ENCODE peak calls at places on chromosomes 5 and 9, in four cellular contexts. J, L, S and O are unnamed samples.

GRCh38 chr5:138603521-138603920 is 28.3 kb upstream of the HSPA9 start:
- DNase-seq in S (no peak), L (no peak), J (no peak), O (no peak)

GRCh38 chr5:100841358-100842076 is 61.6 kb downstream of the ST8SIA4 start:
- DNase-seq in L (no peak), S (no peak), J (no peak), O (no peak)

GRCh38 chr5:179758905-179759304 is 26.3 kb downstream of the MAML1 start:
- DNase-seq in J (no peak), S (no peak), L (no peak), O (no peak)

GRCh38 chr5:135392256-135392655 is 6.8 kb downstream of the MACROH2A1 start:
- DNase-seq in S (no peak), L (no peak), J (no peak), O (no peak)

GRCh38 chr5:75622564-75622963 is 11.3 kb downstream of the ANKDD1B start:
- DNase-seq in S (no peak), J (no peak), L (no peak), O (no peak)

GRCh38 chr9:113941056-113941455 is 64.9 kb downstream of the ZNF618 start:
- DNase-seq in S (no peak), L (no peak), J (no peak), O (no peak)

GRCh38 chr9:19493845-19494244 is 85.0 kb downstream of the ACER2 start:
- DNase-seq in S (no peak), L (no peak), J (no peak), O (no peak)

GRCh38 chr5:157476699-157477408 is 16.8 kb downstream of the NIPAL4 start:
- DNase-seq in L (peak; percentile 54), J (peak; percentile 33), S (peak; percentile 89), O (peak; percentile 56)

GRCh38 chr5:178466342-178466741 is 123.9 kb downstream of the COL23A1 start:
- DNase-seq in J (no peak), S (no peak), L (no peak), O (no peak)

GRCh38 chr5:41695920-41696582 is 174.2 kb downstream of the OXCT1 start:
- DNase-seq in L (no peak), S (peak; percentile 48), J (no peak), O (no peak)

GRCh38 chr5:142825378-142826089 is 55.4 kb downstream of the ARHGAP26 start:
- DNase-seq in L (no peak), S (peak; percentile 42), J (peak; percentile 72), O (no peak)
- TF ChIP-seq CTCF in L (no peak), S (no peak), J (no peak), O (no peak)

GRCh38 chr5:151904921-151905320 is 19.7 kb downstream of the GLRA1 start:
- DNase-seq in L (no peak), J (no peak), S (no peak), O (no peak)

GRCh38 chr5:151904127-151904526 is 20.5 kb downstream of the GLRA1 start:
- DNase-seq in L (no peak), J (no peak), S (no peak), O (no peak)

GRCh38 chr5:151903243-151903653 is 21.4 kb downstream of the GLRA1 start:
- DNase-seq in L (no peak), S (peak; percentile 87), J (no peak), O (no peak)

GRCh38 chr5:151905639-151906038 is 19.0 kb downstream of the GLRA1 start:
- DNase-seq in S (no peak), J (no peak), L (no peak), O (no peak)

GRCh38 chr5:151906246-151906645 is 18.4 kb downstream of the GLRA1 start:
- DNase-seq in S (no peak), J (no peak), L (no peak), O (no peak)
- TF ChIP-seq CTCF in S (no peak), J (no peak), L (no peak), O (no peak)

GRCh38 chr9:127210851-127211730 is 53.5 kb upstream of the GARNL3 start:
- DNase-seq in L (peak; percentile 12), J (no peak), S (peak; percentile 69), O (no peak)
- TF ChIP-seq CTCF in L (no peak), J (no peak), S (no peak), O (no peak)

GRCh38 chr5:112921031-112921832 is 795 bp downstream of the REEP5 start:
- DNase-seq in L (peak; percentile 57), S (peak; percentile 82), J (peak; percentile 71), O (no peak)
- TF ChIP-seq CTCF in L (no peak), S (no peak), J (no peak), O (no peak)

GRCh38 chr9:106648799-106649198 is 214.2 kb upstream of the ZNF462 start:
- DNase-seq in S (peak; percentile 43), J (no peak), L (no peak), O (no peak)
- TF ChIP-seq CTCF in S (peak; percentile 48), J (peak; percentile 49), L (no peak), O (no peak)

GRCh38 chr5:65263291-65263690 is 218.4 kb downstream of the ADAMTS6 start:
- DNase-seq in L (no peak), J (no peak), S (no peak), O (no peak)

GRCh38 chr5:65262590-65263189 is 219.0 kb downstream of the ADAMTS6 start:
- DNase-seq in S (no peak), J (peak; percentile 24), L (peak; percentile 13), O (peak; percentile 63)

GRCh38 chr5:65264420-65264819 is 217.3 kb downstream of the ADAMTS6 start:
- DNase-seq in S (peak; percentile 57), L (no peak), J (no peak), O (no peak)

GRCh38 chr5:65268520-65268919 is 213.2 kb downstream of the ADAMTS6 start:
- DNase-seq in J (no peak), S (no peak), L (no peak), O (no peak)
- TF ChIP-seq CTCF in J (no peak), S (no peak), L (no peak), O (no peak)

GRCh38 chr5:34652916-34653315 is 3.2 kb upstream of the RAI14 start:
- DNase-seq in J (no peak), S (no peak), L (no peak), O (no peak)
- TF ChIP-seq CTCF in J (no peak), S (no peak), L (no peak), O (no peak)